ENCODE peak calls at places on chromosomes 4 and X, in seven cellular contexts. One of them, this sample, is unnamed.

GRCh38 chrX:97050413-97050812 is 166.7 kb downstream of the RPA4 start:
- DNase-seq in astrocyte: no peak
- DNase-seq in mesendoderm: no peak
- DNase-seq in naive thymus-derived CD4-positive, alpha-beta T cell: no peak
- DNase-seq in upper lobe of right lung: no peak
- DNase-seq in CD8-positive, alpha-beta memory T cell: no peak
- DNase-seq in CD4-positive, alpha-beta memory T cell: no peak
- DNase-seq in this sample: no peak

GRCh38 chr4:182280439-182281111 is 37.4 kb downstream of the TENM3 start:
- DNase-seq in upper lobe of right lung: no peak
- DNase-seq in astrocyte: peak; percentile 86
- DNase-seq in CD4-positive, alpha-beta memory T cell: no peak
- DNase-seq in CD8-positive, alpha-beta memory T cell: no peak
- DNase-seq in mesendoderm: no peak
- DNase-seq in naive thymus-derived CD4-positive, alpha-beta T cell: no peak
- DNase-seq in this sample: no peak

GRCh38 chr4:577499-578450 is 1.7 kb upstream of the TMEM271 start:
- DNase-seq in naive thymus-derived CD4-positive, alpha-beta T cell: no peak
- DNase-seq in upper lobe of right lung: no peak
- DNase-seq in CD8-positive, alpha-beta memory T cell: no peak
- DNase-seq in mesendoderm: peak; percentile 76
- DNase-seq in astrocyte: peak; percentile 8
- DNase-seq in CD4-positive, alpha-beta memory T cell: no peak
- DNase-seq in this sample: peak; percentile 87

GRCh38 chr4:172826866-172827265 is 341.7 kb upstream of the GALNT7 start:
- DNase-seq in mesendoderm: peak; percentile 14
- DNase-seq in CD4-positive, alpha-beta memory T cell: no peak
- DNase-seq in naive thymus-derived CD4-positive, alpha-beta T cell: no peak
- DNase-seq in upper lobe of right lung: no peak
- DNase-seq in astrocyte: peak; percentile 14
- DNase-seq in CD8-positive, alpha-beta memory T cell: no peak
- DNase-seq in this sample: no peak

GRCh38 chrX:257681-258289 is 23.4 kb upstream of the PLCXD1 start:
- DNase-seq in astrocyte: no peak
- DNase-seq in naive thymus-derived CD4-positive, alpha-beta T cell: no peak
- DNase-seq in upper lobe of right lung: peak; percentile 57
- DNase-seq in mesendoderm: no peak
- DNase-seq in CD4-positive, alpha-beta memory T cell: no peak
- DNase-seq in CD8-positive, alpha-beta memory T cell: no peak
- DNase-seq in this sample: peak; percentile 42

GRCh38 chrX:16712116-16712824 is at the start of gene CTPS2:
- DNase-seq in CD4-positive, alpha-beta memory T cell: peak; percentile 31
- DNase-seq in naive thymus-derived CD4-positive, alpha-beta T cell: peak; percentile 44
- DNase-seq in astrocyte: peak; percentile 36
- DNase-seq in mesendoderm: peak; percentile 63
- DNase-seq in upper lobe of right lung: peak; percentile 85
- DNase-seq in CD8-positive, alpha-beta memory T cell: peak; percentile 15
- DNase-seq in this sample: peak; percentile 91

GRCh38 chr4:86376850-86377249 is 17.0 kb upstream of the MAPK10 start:
- DNase-seq in mesendoderm: peak; percentile 42
- DNase-seq in CD8-positive, alpha-beta memory T cell: no peak
- DNase-seq in astrocyte: no peak
- DNase-seq in CD4-positive, alpha-beta memory T cell: no peak
- DNase-seq in naive thymus-derived CD4-positive, alpha-beta T cell: no peak
- DNase-seq in upper lobe of right lung: no peak
- DNase-seq in this sample: no peak

GRCh38 chr4:87406462-87406861 is 15.5 kb upstream of the HSD17B11 start:
- DNase-seq in astrocyte: no peak
- DNase-seq in naive thymus-derived CD4-positive, alpha-beta T cell: no peak
- DNase-seq in CD8-positive, alpha-beta memory T cell: no peak
- DNase-seq in upper lobe of right lung: no peak
- DNase-seq in mesendoderm: no peak
- DNase-seq in CD4-positive, alpha-beta memory T cell: no peak
- DNase-seq in this sample: no peak

GRCh38 chr4:6926681-6927478 is 17.3 kb downstream of the TBC1D14 start:
- DNase-seq in astrocyte: peak; percentile 61
- DNase-seq in CD8-positive, alpha-beta memory T cell: peak; percentile 55
- DNase-seq in mesendoderm: peak; percentile 67
- DNase-seq in upper lobe of right lung: peak; percentile 87
- DNase-seq in naive thymus-derived CD4-positive, alpha-beta T cell: peak; percentile 75
- DNase-seq in CD4-positive, alpha-beta memory T cell: peak; percentile 55
- DNase-seq in this sample: no peak

GRCh38 chr4:182569561-182569960 is 326.4 kb downstream of the TENM3 start:
- DNase-seq in CD8-positive, alpha-beta memory T cell: no peak
- DNase-seq in astrocyte: peak; percentile 32
- DNase-seq in naive thymus-derived CD4-positive, alpha-beta T cell: no peak
- DNase-seq in upper lobe of right lung: no peak
- DNase-seq in CD4-positive, alpha-beta memory T cell: no peak
- DNase-seq in mesendoderm: no peak
- DNase-seq in this sample: no peak

GRCh38 chr4:174749091-174749490 is 80.0 kb downstream of the GLRA3 start:
- DNase-seq in upper lobe of right lung: no peak
- DNase-seq in astrocyte: peak; percentile 56
- DNase-seq in CD8-positive, alpha-beta memory T cell: no peak
- DNase-seq in CD4-positive, alpha-beta memory T cell: no peak
- DNase-seq in mesendoderm: no peak
- DNase-seq in naive thymus-derived CD4-positive, alpha-beta T cell: no peak
- DNase-seq in this sample: no peak

GRCh38 chr4:15325987-15326386 is 101.8 kb upstream of the C1QTNF7 start:
- DNase-seq in CD8-positive, alpha-beta memory T cell: no peak
- DNase-seq in upper lobe of right lung: no peak
- DNase-seq in mesendoderm: no peak
- DNase-seq in astrocyte: no peak
- DNase-seq in CD4-positive, alpha-beta memory T cell: no peak
- DNase-seq in naive thymus-derived CD4-positive, alpha-beta T cell: no peak
- DNase-seq in this sample: no peak

GRCh38 chrX:48802089-48802812 is 384 bp downstream of the HDAC6 start:
- DNase-seq in upper lobe of right lung: peak; percentile 90
- DNase-seq in naive thymus-derived CD4-positive, alpha-beta T cell: peak; percentile 36
- DNase-seq in astrocyte: peak; percentile 67
- DNase-seq in mesendoderm: peak; percentile 95
- DNase-seq in CD8-positive, alpha-beta memory T cell: peak; percentile 31
- DNase-seq in CD4-positive, alpha-beta memory T cell: no peak
- DNase-seq in this sample: peak; percentile 88

GRCh38 chr4:104967034-104967401 is 179.7 kb upstream of the TET2 start:
- DNase-seq in astrocyte: no peak
- DNase-seq in CD4-positive, alpha-beta memory T cell: no peak
- DNase-seq in CD8-positive, alpha-beta memory T cell: no peak
- DNase-seq in mesendoderm: no peak
- DNase-seq in naive thymus-derived CD4-positive, alpha-beta T cell: no peak
- DNase-seq in upper lobe of right lung: no peak
- DNase-seq in this sample: no peak

GRCh38 chrX:103464071-103464773 is 55.1 kb downstream of the RAB40A start:
- DNase-seq in mesendoderm: peak; percentile 76
- DNase-seq in CD4-positive, alpha-beta memory T cell: peak; percentile 24
- DNase-seq in naive thymus-derived CD4-positive, alpha-beta T cell: peak; percentile 25
- DNase-seq in CD8-positive, alpha-beta memory T cell: peak; percentile 1
- DNase-seq in upper lobe of right lung: no peak
- DNase-seq in astrocyte: peak; percentile 30
- DNase-seq in this sample: peak; percentile 37

GRCh38 chr4:153205028-153205648 is 895 bp downstream of the TRIM2 start:
- DNase-seq in upper lobe of right lung: no peak
- DNase-seq in naive thymus-derived CD4-positive, alpha-beta T cell: no peak
- DNase-seq in CD8-positive, alpha-beta memory T cell: peak; percentile 6
- DNase-seq in mesendoderm: peak; percentile 95
- DNase-seq in CD4-positive, alpha-beta memory T cell: peak; percentile 64
- DNase-seq in astrocyte: no peak
- DNase-seq in this sample: peak; percentile 19

GRCh38 chrX:115344885-115345653 is 55.6 kb downstream of the LUZP4 start:
- DNase-seq in astrocyte: peak; percentile 95
- DNase-seq in CD8-positive, alpha-beta memory T cell: no peak
- DNase-seq in naive thymus-derived CD4-positive, alpha-beta T cell: no peak
- DNase-seq in CD4-positive, alpha-beta memory T cell: no peak
- DNase-seq in upper lobe of right lung: peak; percentile 87
- DNase-seq in mesendoderm: peak; percentile 81
- DNase-seq in this sample: peak; percentile 65

GRCh38 chrX:332916-333610 is 14.5 kb upstream of the GTPBP6 start:
- DNase-seq in astrocyte: no peak
- DNase-seq in upper lobe of right lung: peak; percentile 61
- DNase-seq in CD8-positive, alpha-beta memory T cell: no peak
- DNase-seq in mesendoderm: no peak
- DNase-seq in naive thymus-derived CD4-positive, alpha-beta T cell: no peak
- DNase-seq in CD4-positive, alpha-beta memory T cell: no peak
- DNase-seq in this sample: no peak

GRCh38 chr4:89539374-89539773 is 231.8 kb upstream of the GPRIN3 start:
- DNase-seq in astrocyte: peak; percentile 78
- DNase-seq in upper lobe of right lung: no peak
- DNase-seq in CD8-positive, alpha-beta memory T cell: no peak
- DNase-seq in mesendoderm: peak; percentile 56
- DNase-seq in CD4-positive, alpha-beta memory T cell: no peak
- DNase-seq in naive thymus-derived CD4-positive, alpha-beta T cell: no peak
- DNase-seq in this sample: no peak

GRCh38 chr4:117134386-117134785 is 49.0 kb upstream of the TRAM1L1 start:
- DNase-seq in upper lobe of right lung: no peak
- DNase-seq in CD4-positive, alpha-beta memory T cell: no peak
- DNase-seq in naive thymus-derived CD4-positive, alpha-beta T cell: no peak
- DNase-seq in mesendoderm: peak; percentile 91
- DNase-seq in astrocyte: peak; percentile 85
- DNase-seq in CD8-positive, alpha-beta memory T cell: no peak
- DNase-seq in this sample: peak; percentile 10

DNA sequence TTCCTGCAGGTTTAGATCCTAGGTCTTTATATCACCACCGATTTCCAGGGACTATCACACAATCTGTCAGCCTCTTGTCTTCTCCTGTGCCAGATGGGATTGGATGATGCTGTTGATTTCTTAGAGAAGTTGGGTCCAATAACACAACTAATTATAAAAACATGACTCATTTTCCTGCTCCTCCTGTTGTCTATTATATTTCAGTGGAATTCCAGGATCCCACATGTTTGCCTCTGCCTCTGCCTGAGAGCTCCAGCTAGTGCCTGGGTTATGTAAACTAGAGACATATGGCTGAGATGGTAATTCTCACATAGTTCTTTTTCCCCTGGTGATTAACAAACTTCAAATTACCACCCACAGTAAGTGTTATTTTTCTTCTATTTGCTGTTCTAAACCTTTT is 3.2 kb upstream of the HOPX start:
- DNase-seq in CD8-positive, alpha-beta memory T cell: no peak
- DNase-seq in mesendoderm: no peak
- DNase-seq in CD4-positive, alpha-beta memory T cell: no peak
- DNase-seq in naive thymus-derived CD4-positive, alpha-beta T cell: no peak
- DNase-seq in upper lobe of right lung: no peak
- DNase-seq in astrocyte: peak; percentile 20
- DNase-seq in this sample: no peak
- H3K4me3 ChIP-seq in CD8-positive, alpha-beta memory T cell: no peak overlapping the region
- H3K4me3 ChIP-seq in mesendoderm: no peak overlapping the region
- H3K4me3 ChIP-seq in CD4-positive, alpha-beta memory T cell: no peak overlapping the region
- H3K4me3 ChIP-seq in naive thymus-derived CD4-positive, alpha-beta T cell: no peak overlapping the region
- H3K4me3 ChIP-seq in upper lobe of right lung: no peak overlapping the region
- H3K4me3 ChIP-seq in astrocyte: no peak overlapping the region
- H3K4me3 ChIP-seq in this sample: no peak overlapping the region

GRCh38 chr4:108056418-108056817 is 66.7 kb downstream of the HADH start:
- DNase-seq in upper lobe of right lung: no peak
- DNase-seq in CD4-positive, alpha-beta memory T cell: no peak
- DNase-seq in CD8-positive, alpha-beta memory T cell: no peak
- DNase-seq in naive thymus-derived CD4-positive, alpha-beta T cell: no peak
- DNase-seq in mesendoderm: no peak
- DNase-seq in astrocyte: no peak
- DNase-seq in this sample: no peak
- H3K36me3 ChIP-seq in upper lobe of right lung: no peaks in the 10 kb centered on the region
- H3K36me3 ChIP-seq in CD4-positive, alpha-beta memory T cell: peaks cover 48% of the 10 kb centered on the region
- H3K36me3 ChIP-seq in CD8-positive, alpha-beta memory T cell: peaks cover 15% of the 10 kb centered on the region
- H3K36me3 ChIP-seq in naive thymus-derived CD4-positive, alpha-beta T cell: peaks cover 10% of the 10 kb centered on the region
- H3K36me3 ChIP-seq in mesendoderm: no peaks in the 10 kb centered on the region
- H3K36me3 ChIP-seq in astrocyte: no peaks in the 10 kb centered on the region
- H3K36me3 ChIP-seq in this sample: no peaks in the 10 kb centered on the region

DNA sequence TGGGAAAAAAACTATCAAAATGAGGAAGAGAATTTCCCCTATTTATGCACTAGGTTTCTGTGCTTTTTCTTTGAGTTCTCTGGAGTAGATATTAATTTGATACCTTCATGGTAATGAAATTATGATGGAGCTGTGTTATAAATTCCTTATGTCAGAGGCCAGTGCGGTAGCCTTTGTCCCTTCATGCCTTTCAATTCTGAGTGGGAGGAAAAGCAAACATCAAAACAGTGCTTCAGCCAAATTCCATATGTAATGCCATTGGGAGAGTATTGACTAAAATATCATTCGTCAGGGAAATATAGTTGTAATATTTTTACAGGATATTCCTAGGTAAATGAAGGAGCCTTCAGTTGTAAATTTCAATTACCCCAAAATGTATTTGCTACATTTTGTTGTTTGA is 17.5 kb upstream of the RGN start:
- DNase-seq in astrocyte: no peak
- DNase-seq in CD8-positive, alpha-beta memory T cell: no peak
- DNase-seq in upper lobe of right lung: no peak
- DNase-seq in naive thymus-derived CD4-positive, alpha-beta T cell: no peak
- DNase-seq in CD4-positive, alpha-beta memory T cell: no peak
- DNase-seq in mesendoderm: no peak
- DNase-seq in this sample: no peak
- H3K27me3 ChIP-seq in astrocyte: no peaks in the 10 kb centered on the region
- H3K27me3 ChIP-seq in CD8-positive, alpha-beta memory T cell: no peaks in the 10 kb centered on the region
- H3K27me3 ChIP-seq in upper lobe of right lung: no peaks in the 10 kb centered on the region
- H3K27me3 ChIP-seq in naive thymus-derived CD4-positive, alpha-beta T cell: no peaks in the 10 kb centered on the region
- H3K27me3 ChIP-seq in CD4-positive, alpha-beta memory T cell: no peaks in the 10 kb centered on the region
- H3K27me3 ChIP-seq in mesendoderm: no peaks in the 10 kb centered on the region
- H3K27me3 ChIP-seq in this sample: no peaks in the 10 kb centered on the region

GRCh38 chr4:1852904-1853623 is 2.9 kb downstream of the LETM1 start:
- DNase-seq in astrocyte: no peak
- DNase-seq in mesendoderm: no peak
- DNase-seq in upper lobe of right lung: no peak
- DNase-seq in naive thymus-derived CD4-positive, alpha-beta T cell: no peak
- DNase-seq in CD8-positive, alpha-beta memory T cell: no peak
- DNase-seq in CD4-positive, alpha-beta memory T cell: no peak
- DNase-seq in this sample: no peak
- H3K4me3 ChIP-seq in astrocyte: no peak overlapping the region
- H3K4me3 ChIP-seq in mesendoderm: no peak overlapping the region
- H3K4me3 ChIP-seq in upper lobe of right lung: no peak overlapping the region
- H3K4me3 ChIP-seq in naive thymus-derived CD4-positive, alpha-beta T cell: no peak overlapping the region
- H3K4me3 ChIP-seq in CD8-positive, alpha-beta memory T cell: no peak overlapping the region
- H3K4me3 ChIP-seq in CD4-positive, alpha-beta memory T cell: no peak overlapping the region
- H3K4me3 ChIP-seq in this sample: no peak overlapping the region

DNA sequence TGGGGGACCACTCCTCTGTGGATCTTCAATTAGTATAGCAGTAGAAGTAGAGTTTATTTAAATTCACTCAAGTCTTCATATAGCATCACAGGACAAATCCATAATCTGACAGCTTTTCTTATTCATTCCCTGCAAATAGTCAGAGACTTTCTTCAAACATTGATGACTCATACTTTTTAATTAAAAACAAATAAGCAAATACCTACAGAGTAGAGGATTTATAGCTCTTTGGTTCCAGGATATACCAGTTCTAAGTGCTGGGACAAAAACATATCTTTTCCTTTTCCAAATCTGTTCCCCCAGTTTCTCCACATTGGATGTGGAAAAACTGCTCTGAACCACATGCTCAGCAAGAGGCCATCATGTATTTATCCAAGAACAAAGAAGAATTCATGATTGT is 24.1 kb downstream of the EMCN start:
- DNase-seq in CD4-positive, alpha-beta memory T cell: no peak
- DNase-seq in naive thymus-derived CD4-positive, alpha-beta T cell: no peak
- DNase-seq in mesendoderm: no peak
- DNase-seq in CD8-positive, alpha-beta memory T cell: no peak
- DNase-seq in upper lobe of right lung: no peak
- DNase-seq in astrocyte: peak; percentile 16
- DNase-seq in this sample: no peak
- H3K36me3 ChIP-seq in CD4-positive, alpha-beta memory T cell: no peaks in the 10 kb centered on the region
- H3K36me3 ChIP-seq in naive thymus-derived CD4-positive, alpha-beta T cell: no peaks in the 10 kb centered on the region
- H3K36me3 ChIP-seq in mesendoderm: no peaks in the 10 kb centered on the region
- H3K36me3 ChIP-seq in CD8-positive, alpha-beta memory T cell: no peaks in the 10 kb centered on the region
- H3K36me3 ChIP-seq in upper lobe of right lung: no peaks in the 10 kb centered on the region
- H3K36me3 ChIP-seq in astrocyte: no peaks in the 10 kb centered on the region
- H3K36me3 ChIP-seq in this sample: no peaks in the 10 kb centered on the region

This sample was measured in H7.